ENCODE peak calls at places on chromosome 13, in four cellular contexts. One of them, this sample, is unnamed.

GRCh38 chr13:35979378-35979911 is 151.7 kb downstream of the DCLK1 start:
- DNase-seq in caudate nucleus: peak
- DNase-seq in stimulated activated CD4-positive, alpha-beta T cell treated with anti-CD3 and anti-CD28 coated beads, Interleukin-1b, Interleukin-23, amount 100 ng/mL, for 24 hours: no peak
- DNase-seq in K562: no peak
- DNase-seq in this sample: no peak

GRCh38 chr13:33311040-33311439 is 25.5 kb upstream of the STARD13 start:
- DNase-seq in caudate nucleus: no peak
- DNase-seq in stimulated activated CD4-positive, alpha-beta T cell treated with anti-CD3 and anti-CD28 coated beads, Interleukin-1b, Interleukin-23, amount 100 ng/mL, for 24 hours: no peak
- DNase-seq in K562: no peak
- DNase-seq in this sample: no peak

GRCh38 chr13:40784540-40784939 is 4.9 kb upstream of the SLC25A15 start:
- DNase-seq in K562: no peak
- DNase-seq in stimulated activated CD4-positive, alpha-beta T cell treated with anti-CD3 and anti-CD28 coated beads, Interleukin-1b, Interleukin-23, amount 100 ng/mL, for 24 hours: no peak
- DNase-seq in caudate nucleus: no peak
- DNase-seq in this sample: no peak

GRCh38 chr13:79722885-79723445 is 242.0 kb downstream of the NDFIP2 start:
- DNase-seq in stimulated activated CD4-positive, alpha-beta T cell treated with anti-CD3 and anti-CD28 coated beads, Interleukin-1b, Interleukin-23, amount 100 ng/mL, for 24 hours: no peak
- DNase-seq in K562: no peak
- DNase-seq in caudate nucleus: no peak
- DNase-seq in this sample: no peak

GRCh38 chr13:23510544-23510916 is 59.7 kb upstream of the TNFRSF19 start:
- DNase-seq in K562: no peak
- DNase-seq in stimulated activated CD4-positive, alpha-beta T cell treated with anti-CD3 and anti-CD28 coated beads, Interleukin-1b, Interleukin-23, amount 100 ng/mL, for 24 hours: no peak
- DNase-seq in caudate nucleus: no peak
- DNase-seq in this sample: no peak

GRCh38 chr13:114000151-114001040 is 26.5 kb upstream of the C13orf46 start:
- DNase-seq in caudate nucleus: no peak
- DNase-seq in K562: no peak
- DNase-seq in stimulated activated CD4-positive, alpha-beta T cell treated with anti-CD3 and anti-CD28 coated beads, Interleukin-1b, Interleukin-23, amount 100 ng/mL, for 24 hours: no peak
- DNase-seq in this sample: no peak

GRCh38 chr13:101529419-101529818 is 76.9 kb downstream of the ITGBL1 start:
- DNase-seq in stimulated activated CD4-positive, alpha-beta T cell treated with anti-CD3 and anti-CD28 coated beads, Interleukin-1b, Interleukin-23, amount 100 ng/mL, for 24 hours: no peak
- DNase-seq in K562: no peak
- DNase-seq in caudate nucleus: peak
- DNase-seq in this sample: no peak

GRCh38 chr13:97289514-97290298 is 67.6 kb downstream of the MBNL2 start:
- DNase-seq in caudate nucleus: no peak
- DNase-seq in stimulated activated CD4-positive, alpha-beta T cell treated with anti-CD3 and anti-CD28 coated beads, Interleukin-1b, Interleukin-23, amount 100 ng/mL, for 24 hours: no peak
- DNase-seq in K562: no peak
- DNase-seq in this sample: no peak

GRCh38 chr13:42215578-42216421 is 56.2 kb upstream of the AKAP11 start:
- DNase-seq in stimulated activated CD4-positive, alpha-beta T cell treated with anti-CD3 and anti-CD28 coated beads, Interleukin-1b, Interleukin-23, amount 100 ng/mL, for 24 hours: no peak
- DNase-seq in K562: peak
- DNase-seq in caudate nucleus: no peak
- DNase-seq in this sample: peak

GRCh38 chr13:30193279-30194234 is 113.8 kb downstream of the KATNAL1 start:
- DNase-seq in stimulated activated CD4-positive, alpha-beta T cell treated with anti-CD3 and anti-CD28 coated beads, Interleukin-1b, Interleukin-23, amount 100 ng/mL, for 24 hours: no peak
- DNase-seq in caudate nucleus: no peak
- DNase-seq in K562: no peak
- DNase-seq in this sample: no peak

GRCh38 chr13:80989241-80989640 is 648.3 kb upstream of the SPRY2 start:
- DNase-seq in caudate nucleus: no peak
- DNase-seq in stimulated activated CD4-positive, alpha-beta T cell treated with anti-CD3 and anti-CD28 coated beads, Interleukin-1b, Interleukin-23, amount 100 ng/mL, for 24 hours: no peak
- DNase-seq in K562: no peak
- DNase-seq in this sample: no peak

GRCh38 chr13:27131202-27131623 is 40.4 kb downstream of the USP12 start:
- DNase-seq in caudate nucleus: peak
- DNase-seq in K562: peak
- DNase-seq in stimulated activated CD4-positive, alpha-beta T cell treated with anti-CD3 and anti-CD28 coated beads, Interleukin-1b, Interleukin-23, amount 100 ng/mL, for 24 hours: peak
- DNase-seq in this sample: no peak

GRCh38 chr13:19178901-19179593 is 2.6 kb downstream of the TUBA3C start:
- DNase-seq in caudate nucleus: no peak
- DNase-seq in stimulated activated CD4-positive, alpha-beta T cell treated with anti-CD3 and anti-CD28 coated beads, Interleukin-1b, Interleukin-23, amount 100 ng/mL, for 24 hours: no peak
- DNase-seq in K562: no peak
- DNase-seq in this sample: no peak

GRCh38 chr13:28493740-28494536 is 990 bp downstream of the FLT1 start:
- DNase-seq in stimulated activated CD4-positive, alpha-beta T cell treated with anti-CD3 and anti-CD28 coated beads, Interleukin-1b, Interleukin-23, amount 100 ng/mL, for 24 hours: peak
- DNase-seq in caudate nucleus: no peak
- DNase-seq in K562: no peak
- DNase-seq in this sample: no peak